ENCODE peak calls at places on chromosomes 4 and X, in four cellular contexts. H is neural crest cell, U is cerebellar cortex, Y is AG20443. Q is an unnamed sample.

GRCh38 chr4:143186202-143186601 is 1.5 kb downstream of the USP38 start:
- DNase-seq in U (no peak), Y (no peak), H (no peak), Q (no peak)

GRCh38 chrX:150160656-150161055 is 202.5 kb upstream of the MAMLD1 start:
- DNase-seq in Y (no peak), U (no peak), H (no peak), Q (no peak)

GRCh38 chrX:45479196-45479834 is 278.6 kb upstream of the DIPK2B start:
- DNase-seq in Y (peak; percentile 48), H (no peak), U (no peak), Q (peak; percentile 29)

GRCh38 chr4:37268311-37268710 is 23.8 kb downstream of the NWD2 start:
- DNase-seq in H (no peak), Y (no peak), U (no peak), Q (no peak)

GRCh38 chr4:20528508-20528907 is 171.8 kb upstream of the PACRGL start:
- DNase-seq in Y (peak; percentile 37), H (no peak), U (no peak), Q (no peak)

GRCh38 chrX:140918398-140919043 is 83.9 kb upstream of the SPANXB1 start:
- DNase-seq in Y (peak; percentile 46), U (peak; percentile 15), H (peak; percentile 30), Q (peak; percentile 5)

GRCh38 chr4:119781044-119781443 is 152.4 kb upstream of the PDE5A start:
- DNase-seq in Y (no peak), H (no peak), U (no peak), Q (no peak)

GRCh38 chrX:130118396-130118795 is 8.1 kb upstream of the ELF4 start:
- DNase-seq in H (no peak), U (no peak), Y (peak; percentile 23), Q (no peak)

GRCh38 chrX:109707322-109707721 is 25.7 kb downstream of the ACSL4 start:
- DNase-seq in U (no peak), Y (no peak), H (no peak), Q (no peak)

Q was measured in hepatic stellate cell.